ENCODE peak calls at places on chromosomes 3 and 15, in six cellular contexts. One of them, this sample, is unnamed.

GRCh38 chr3:136577791-136578190 is 174.4 kb downstream of the STAG1 start:
- DNase-seq in HepG2: peak; percentile 17
- DNase-seq in K562: no peak
- DNase-seq in endothelial cell of umbilical vein: no peak
- DNase-seq in A549: no peak
- DNase-seq in GM12878: no peak
- DNase-seq in this sample: no peak

GRCh38 chr3:53254810-53255359 is 937 bp downstream of the TKT start:
- DNase-seq in A549: no peak
- DNase-seq in endothelial cell of umbilical vein: peak; percentile 48
- DNase-seq in GM12878: peak; percentile 15
- DNase-seq in K562: peak; percentile 41
- DNase-seq in HepG2: no peak
- DNase-seq in this sample: peak; percentile 78

GRCh38 chr3:69149586-69149985 is 27.2 kb upstream of the LMOD3 start:
- DNase-seq in HepG2: no peak
- DNase-seq in A549: no peak
- DNase-seq in GM12878: no peak
- DNase-seq in K562: no peak
- DNase-seq in endothelial cell of umbilical vein: no peak
- DNase-seq in this sample: no peak

GRCh38 chr15:85589873-85590272 is 204.9 kb downstream of the KLHL25 start:
- DNase-seq in endothelial cell of umbilical vein: no peak
- DNase-seq in GM12878: no peak
- DNase-seq in K562: no peak
- DNase-seq in HepG2: peak; percentile 82
- DNase-seq in A549: peak; percentile 65
- DNase-seq in this sample: no peak

GRCh38 chr15:28060005-28060404 is 39.1 kb downstream of the OCA2 start:
- DNase-seq in A549: no peak
- DNase-seq in GM12878: no peak
- DNase-seq in endothelial cell of umbilical vein: no peak
- DNase-seq in HepG2: no peak
- DNase-seq in K562: no peak
- DNase-seq in this sample: no peak

GRCh38 chr3:128431803-128432300 is 34.8 kb downstream of the DNAJB8 start:
- DNase-seq in K562: no peak
- DNase-seq in GM12878: no peak
- DNase-seq in HepG2: no peak
- DNase-seq in A549: no peak
- DNase-seq in endothelial cell of umbilical vein: no peak
- DNase-seq in this sample: no peak

GRCh38 chr3:15325228-15325627 is 7.2 kb downstream of the SH3BP5 start:
- DNase-seq in endothelial cell of umbilical vein: peak; percentile 37
- DNase-seq in HepG2: no peak
- DNase-seq in A549: no peak
- DNase-seq in K562: no peak
- DNase-seq in GM12878: no peak
- DNase-seq in this sample: no peak

GRCh38 chr15:69315402-69316110 is 16.8 kb downstream of the PAQR5 start:
- DNase-seq in endothelial cell of umbilical vein: no peak
- DNase-seq in GM12878: no peak
- DNase-seq in K562: no peak
- DNase-seq in A549: no peak
- DNase-seq in HepG2: no peak
- DNase-seq in this sample: no peak

GRCh38 chr3:83011471-83011870 is 1250.0 kb upstream of the GBE1 start:
- DNase-seq in A549: no peak
- DNase-seq in HepG2: no peak
- DNase-seq in endothelial cell of umbilical vein: no peak
- DNase-seq in GM12878: no peak
- DNase-seq in K562: no peak
- DNase-seq in this sample: no peak
- TF ChIP-seq MYC in A549: no peak
- TF ChIP-seq MYC in HepG2: no peak
- TF ChIP-seq MYC in endothelial cell of umbilical vein: no peak
- TF ChIP-seq MYC in GM12878: no peak
- TF ChIP-seq MYC in K562: no peak
- TF ChIP-seq MYC in this sample: no peak

DNA sequence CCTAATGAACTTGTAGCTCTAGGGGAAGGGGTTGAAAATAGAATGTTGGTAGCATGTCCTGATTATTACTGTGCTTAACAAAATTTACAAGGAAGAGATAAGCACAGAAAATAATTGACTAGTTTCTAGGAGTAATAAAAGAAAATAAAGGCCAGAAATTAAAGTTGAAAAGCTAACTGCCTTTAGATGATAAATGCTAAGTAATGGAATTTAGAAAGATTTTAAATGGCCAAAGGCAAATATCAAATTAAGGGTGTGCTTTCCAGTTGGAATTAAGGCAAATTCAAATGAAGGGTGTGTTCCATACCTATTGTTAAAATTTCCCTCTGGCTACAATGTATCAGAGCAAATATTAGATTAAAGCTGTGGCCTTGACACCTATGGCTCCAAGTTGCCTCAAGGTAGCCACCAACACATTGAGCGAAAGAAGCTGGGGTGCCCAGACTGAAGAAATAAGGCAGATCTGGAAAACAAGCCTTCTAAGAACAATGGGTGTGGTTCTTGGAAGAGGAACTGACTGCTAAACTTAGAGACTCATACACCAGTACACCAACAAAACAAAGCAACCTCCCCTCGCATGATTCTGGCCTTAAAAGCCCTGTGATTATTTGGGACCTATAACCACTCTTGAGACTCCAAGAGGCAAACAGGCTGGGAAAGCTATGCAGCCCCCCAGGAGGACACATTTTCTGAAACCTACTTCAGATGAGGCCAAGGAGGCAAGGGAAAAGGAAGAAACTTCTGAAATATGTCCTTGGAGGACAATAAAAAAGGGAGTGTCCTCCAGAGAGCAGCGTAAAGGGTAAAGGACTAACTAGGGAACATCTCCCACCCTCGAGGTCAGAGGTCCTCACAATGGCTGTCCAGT is 29.5 kb upstream of the IL16 start:
- DNase-seq in A549: no peak
- DNase-seq in K562: peak; percentile 65
- DNase-seq in HepG2: no peak
- DNase-seq in endothelial cell of umbilical vein: no peak
- DNase-seq in GM12878: no peak
- DNase-seq in this sample: no peak
- TF ChIP-seq POLR2A in A549: no peak
- TF ChIP-seq POLR2A in K562: peak; percentile 51
- TF ChIP-seq POLR2A in HepG2: no peak
- TF ChIP-seq POLR2A in endothelial cell of umbilical vein: no peak
- TF ChIP-seq POLR2A in GM12878: no peak
- TF ChIP-seq POLR2A in this sample: no peak

GRCh38 chr3:46297658-46298423 is 55.6 kb downstream of the CCR3 start:
- DNase-seq in GM12878: no peak
- DNase-seq in HepG2: no peak
- DNase-seq in endothelial cell of umbilical vein: no peak
- DNase-seq in A549: no peak
- DNase-seq in K562: no peak
- DNase-seq in this sample: peak; percentile 92

GRCh38 chr3:46299608-46300460 is 54.1 kb upstream of the CCR2 start:
- DNase-seq in K562: no peak
- DNase-seq in HepG2: no peak
- DNase-seq in endothelial cell of umbilical vein: no peak
- DNase-seq in GM12878: no peak
- DNase-seq in A549: no peak
- DNase-seq in this sample: no peak

GRCh38 chr3:46296826-46297225 is 54.6 kb downstream of the CCR3 start:
- DNase-seq in endothelial cell of umbilical vein: no peak
- DNase-seq in K562: no peak
- DNase-seq in A549: no peak
- DNase-seq in GM12878: no peak
- DNase-seq in HepG2: no peak
- DNase-seq in this sample: no peak

GRCh38 chr3:46300461-46300789 is 53.5 kb upstream of the CCR2 start:
- DNase-seq in HepG2: no peak
- DNase-seq in K562: no peak
- DNase-seq in endothelial cell of umbilical vein: no peak
- DNase-seq in GM12878: no peak
- DNase-seq in A549: no peak
- DNase-seq in this sample: peak; percentile 90

DNA sequence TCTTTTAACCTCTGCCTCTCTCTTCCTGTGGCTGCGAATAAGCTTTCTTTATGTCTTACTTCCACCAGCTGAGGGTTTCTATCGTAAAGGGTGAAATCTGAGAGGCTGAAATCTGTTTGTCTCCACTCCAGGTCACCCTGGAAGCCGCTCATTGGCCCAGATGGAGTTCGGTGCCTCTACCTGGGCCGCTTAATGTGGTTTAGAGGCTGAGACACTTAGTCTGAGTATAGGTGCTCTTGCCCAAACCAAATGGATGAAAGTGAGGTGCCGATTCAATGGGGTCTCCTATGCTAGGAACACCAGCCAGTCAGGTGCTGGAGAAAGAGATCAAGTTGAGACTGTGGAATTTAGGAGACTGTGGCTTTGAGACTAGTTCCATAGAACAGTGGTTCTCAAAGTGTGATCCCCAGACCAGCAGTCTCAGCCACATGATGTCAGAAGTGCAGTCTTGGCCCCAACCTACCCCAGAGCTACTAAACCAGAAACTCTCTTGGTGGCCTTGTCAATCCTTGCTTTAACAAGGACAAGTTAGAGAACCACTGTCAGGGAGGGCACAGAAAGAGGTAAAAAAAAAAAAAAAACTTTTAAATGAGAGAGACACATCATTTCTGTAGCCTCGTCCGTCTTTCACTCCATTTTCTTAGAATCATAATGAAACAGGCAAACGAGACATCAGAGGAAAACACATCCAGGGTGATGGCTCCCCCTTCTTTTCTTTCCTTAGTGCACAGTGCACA is 54.9 kb upstream of the CCR2 start:
- DNase-seq in A549: no peak
- DNase-seq in endothelial cell of umbilical vein: no peak
- DNase-seq in K562: no peak
- DNase-seq in HepG2: no peak
- DNase-seq in GM12878: no peak
- DNase-seq in this sample: no peak
- TF ChIP-seq MYC in A549: no peak
- TF ChIP-seq MYC in endothelial cell of umbilical vein: no peak
- TF ChIP-seq MYC in K562: no peak
- TF ChIP-seq MYC in HepG2: no peak
- TF ChIP-seq MYC in GM12878: no peak
- TF ChIP-seq MYC in this sample: no peak

GRCh38 chr15:25133804-25134203 is 179.0 kb downstream of the SNRPN start:
- DNase-seq in GM12878: no peak
- DNase-seq in HepG2: no peak
- DNase-seq in K562: no peak
- DNase-seq in endothelial cell of umbilical vein: no peak
- DNase-seq in A549: no peak
- DNase-seq in this sample: no peak

GRCh38 chr15:25134546-25134945 is 179.8 kb downstream of the SNRPN start:
- DNase-seq in A549: no peak
- DNase-seq in HepG2: peak; percentile 0
- DNase-seq in endothelial cell of umbilical vein: peak; percentile 5
- DNase-seq in GM12878: no peak
- DNase-seq in K562: no peak
- DNase-seq in this sample: peak; percentile 1

GRCh38 chr15:25136119-25136518 is 181.3 kb downstream of the SNRPN start:
- DNase-seq in A549: no peak
- DNase-seq in K562: peak; percentile 7
- DNase-seq in endothelial cell of umbilical vein: peak; percentile 8
- DNase-seq in HepG2: peak; percentile 2
- DNase-seq in GM12878: no peak
- DNase-seq in this sample: peak; percentile 31

DNA sequence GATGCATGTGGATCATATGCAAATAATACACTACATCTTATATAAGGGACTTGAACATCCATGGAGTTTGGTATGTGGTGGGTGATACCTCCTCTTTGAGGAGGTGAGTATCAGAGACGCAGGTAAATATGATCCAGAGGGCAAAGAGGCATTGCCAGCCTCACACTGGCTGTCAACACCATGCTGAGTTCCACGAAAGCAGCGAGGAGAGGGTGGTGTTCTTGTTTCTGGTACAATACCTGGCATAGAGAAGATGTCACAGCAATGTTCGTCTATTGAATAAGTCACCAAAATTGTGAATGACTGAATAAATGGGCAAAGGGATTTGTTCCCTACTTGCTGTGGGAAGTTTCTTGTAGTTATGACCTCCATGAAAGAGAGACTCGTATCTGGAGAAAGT is 182.2 kb downstream of the SNRPN start:
- DNase-seq in endothelial cell of umbilical vein: no peak
- DNase-seq in GM12878: no peak
- DNase-seq in HepG2: no peak
- DNase-seq in K562: no peak
- DNase-seq in A549: no peak
- DNase-seq in this sample: no peak
- TF ChIP-seq POLR2A in endothelial cell of umbilical vein: no peak
- TF ChIP-seq POLR2A in GM12878: no peak
- TF ChIP-seq POLR2A in HepG2: no peak
- TF ChIP-seq POLR2A in K562: no peak
- TF ChIP-seq POLR2A in A549: no peak
- TF ChIP-seq POLR2A in this sample: no peak